ENCODE peak calls at places on chromosomes 5 and 9, in ten cellular contexts. One of them, this sample, is unnamed.
A peak's percentile ranks its signal among the peaks of the same experiment; 100 is the strongest.

GRCh38 chr9:1639166-1639565 is 376.0 kb upstream of the SMARCA2 start:
- DNase-seq in neural progenitor cell: no peak
- DNase-seq in GM23248: no peak
- DNase-seq in right lobe of liver: no peak
- DNase-seq in PC-9: no peak
- DNase-seq in aorta: no peak
- DNase-seq in effector memory CD4-positive, alpha-beta T cell: no peak
- DNase-seq in SJSA1: no peak
- DNase-seq in osteoblast: no peak
- DNase-seq in hepatocyte: no peak
- DNase-seq in this sample: no peak

GRCh38 chr9:128190013-128190412 is 1.4 kb downstream of the CIZ1 start:
- DNase-seq in neural progenitor cell: no peak
- DNase-seq in GM23248: no peak
- DNase-seq in right lobe of liver: no peak
- DNase-seq in PC-9: no peak
- DNase-seq in aorta: no peak
- DNase-seq in effector memory CD4-positive, alpha-beta T cell: no peak
- DNase-seq in SJSA1: no peak
- DNase-seq in osteoblast: peak; percentile 59
- DNase-seq in hepatocyte: no peak
- DNase-seq in this sample: no peak

GRCh38 chr5:167261309-167262100 is 1029.9 kb upstream of the WWC1 start:
- DNase-seq in neural progenitor cell: peak; percentile 21
- DNase-seq in GM23248: peak; percentile 32
- DNase-seq in right lobe of liver: no peak
- DNase-seq in PC-9: no peak
- DNase-seq in aorta: no peak
- DNase-seq in effector memory CD4-positive, alpha-beta T cell: no peak
- DNase-seq in SJSA1: no peak
- DNase-seq in osteoblast: no peak
- DNase-seq in hepatocyte: no peak
- DNase-seq in this sample: no peak

GRCh38 chr9:137672907-137673791 is 54.3 kb downstream of the EHMT1 start:
- DNase-seq in neural progenitor cell: peak; percentile 77
- DNase-seq in GM23248: peak; percentile 86
- DNase-seq in right lobe of liver: no peak
- DNase-seq in PC-9: peak; percentile 39
- DNase-seq in aorta: no peak
- DNase-seq in effector memory CD4-positive, alpha-beta T cell: peak; percentile 29
- DNase-seq in SJSA1: no peak
- DNase-seq in osteoblast: peak; percentile 95
- DNase-seq in hepatocyte: peak; percentile 85
- DNase-seq in this sample: peak; percentile 56

GRCh38 chr5:134410822-134411221 is 859 bp downstream of the CDKN2AIPNL start:
- DNase-seq in neural progenitor cell: peak; percentile 32
- DNase-seq in GM23248: no peak
- DNase-seq in right lobe of liver: no peak
- DNase-seq in PC-9: no peak
- DNase-seq in aorta: no peak
- DNase-seq in effector memory CD4-positive, alpha-beta T cell: no peak
- DNase-seq in SJSA1: no peak
- DNase-seq in osteoblast: no peak
- DNase-seq in hepatocyte: no peak
- DNase-seq in this sample: no peak

GRCh38 chr9:755454-756381 is 85.8 kb upstream of the DMRT1 start:
- DNase-seq in neural progenitor cell: no peak
- DNase-seq in GM23248: peak; percentile 89
- DNase-seq in right lobe of liver: no peak
- DNase-seq in PC-9: peak; percentile 8
- DNase-seq in aorta: no peak
- DNase-seq in effector memory CD4-positive, alpha-beta T cell: no peak
- DNase-seq in SJSA1: peak; percentile 47
- DNase-seq in osteoblast: peak; percentile 92
- DNase-seq in hepatocyte: peak; percentile 24
- DNase-seq in this sample: peak; percentile 79

GRCh38 chr9:123251324-123251723 is 17.1 kb downstream of the STRBP start:
- DNase-seq in neural progenitor cell: no peak
- DNase-seq in GM23248: no peak
- DNase-seq in right lobe of liver: no peak
- DNase-seq in PC-9: no peak
- DNase-seq in aorta: no peak
- DNase-seq in effector memory CD4-positive, alpha-beta T cell: no peak
- DNase-seq in SJSA1: no peak
- DNase-seq in osteoblast: no peak
- DNase-seq in hepatocyte: peak; percentile 37
- DNase-seq in this sample: no peak

GRCh38 chr5:61617995-61618525 is 286.0 kb downstream of the ZSWIM6 start:
- DNase-seq in neural progenitor cell: no peak
- DNase-seq in GM23248: no peak
- DNase-seq in right lobe of liver: no peak
- DNase-seq in PC-9: no peak
- DNase-seq in aorta: no peak
- DNase-seq in effector memory CD4-positive, alpha-beta T cell: no peak
- DNase-seq in SJSA1: no peak
- DNase-seq in osteoblast: no peak
- DNase-seq in hepatocyte: no peak
- DNase-seq in this sample: no peak

DNA sequence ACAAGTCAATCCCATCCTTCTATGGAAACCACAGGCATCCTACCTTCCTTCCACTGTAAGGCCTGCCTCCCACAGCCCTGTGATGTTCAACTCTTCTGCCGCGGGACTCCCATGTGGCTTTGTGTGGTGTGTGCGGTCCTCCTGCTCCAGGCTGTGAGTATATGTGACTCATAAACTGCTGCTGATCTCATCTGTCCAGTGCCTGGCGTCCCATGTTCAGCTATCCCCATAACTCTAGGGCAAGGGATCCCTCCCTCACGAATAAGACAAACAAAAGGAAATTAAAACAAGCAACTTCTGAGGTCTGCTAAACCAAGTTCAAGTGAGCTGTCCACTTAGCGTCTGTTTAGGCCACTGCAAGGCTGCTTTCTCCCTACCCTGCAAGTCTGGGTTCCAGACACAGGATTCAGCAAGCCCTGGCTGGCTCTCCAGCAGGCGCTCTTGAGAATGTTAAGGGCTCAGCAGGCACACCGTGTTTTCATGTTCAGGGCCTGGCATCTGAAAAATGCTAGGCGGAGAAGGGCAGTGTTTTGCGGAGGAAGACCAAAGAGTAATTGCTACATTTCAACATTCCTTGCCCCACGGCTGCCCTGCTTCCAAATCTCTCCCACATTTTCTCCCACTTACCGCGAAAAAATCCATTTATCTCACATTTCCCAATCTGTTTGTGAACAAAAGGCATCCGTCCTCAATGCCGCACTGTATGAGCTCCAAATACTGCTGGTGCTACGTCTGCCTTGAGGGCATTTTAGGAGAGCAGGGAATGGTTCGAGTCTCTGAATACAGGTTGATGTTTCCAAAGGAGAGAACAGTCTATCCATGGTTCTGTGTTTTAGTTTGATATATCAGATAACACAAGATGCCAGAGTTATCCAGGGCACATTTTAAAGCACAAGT is 280.2 kb downstream of the SEMA5A start:
- DNase-seq in neural progenitor cell: peak; percentile 11
- DNase-seq in GM23248: peak; percentile 92
- DNase-seq in right lobe of liver: no peak
- DNase-seq in PC-9: no peak
- DNase-seq in aorta: peak; percentile 47
- DNase-seq in effector memory CD4-positive, alpha-beta T cell: no peak
- DNase-seq in SJSA1: peak; percentile 99
- DNase-seq in osteoblast: peak; percentile 85
- DNase-seq in hepatocyte: peak; percentile 53
- DNase-seq in this sample: no peak
- H3K4me3 ChIP-seq in neural progenitor cell: no peak overlapping the region
- H3K4me3 ChIP-seq in GM23248: peak overlapping the region; percentile 48
- H3K4me3 ChIP-seq in right lobe of liver: no peak overlapping the region
- H3K4me3 ChIP-seq in PC-9: no peak overlapping the region
- H3K4me3 ChIP-seq in aorta: no peak overlapping the region
- H3K4me3 ChIP-seq in effector memory CD4-positive, alpha-beta T cell: no peak overlapping the region
- H3K4me3 ChIP-seq in SJSA1: no peak overlapping the region
- H3K4me3 ChIP-seq in osteoblast: peak overlapping the region; percentile 59
- H3K4me3 ChIP-seq in hepatocyte: no peak overlapping the region
- H3K4me3 ChIP-seq in this sample: no peak overlapping the region

DNA sequence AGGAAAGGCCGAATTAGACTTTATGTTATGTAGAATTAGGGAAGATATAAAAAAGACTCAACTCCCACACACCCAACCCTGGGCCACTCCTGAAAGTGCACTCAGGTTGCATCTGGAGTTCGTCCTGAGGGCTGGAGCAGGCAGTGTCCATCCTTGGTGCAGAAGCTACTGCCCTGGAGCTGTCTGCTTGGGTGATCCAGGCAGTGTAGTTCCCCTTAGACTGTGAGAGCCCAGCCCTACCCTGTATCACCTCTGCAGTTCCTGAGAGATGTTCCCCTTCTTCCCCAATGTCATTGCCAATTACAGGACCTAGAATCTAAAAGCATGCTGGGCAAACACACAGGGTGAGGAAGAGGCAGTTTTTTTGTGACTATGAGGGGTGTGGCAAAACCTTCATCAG is 368.3 kb upstream of the ST8SIA4 start:
- DNase-seq in neural progenitor cell: no peak
- DNase-seq in GM23248: no peak
- DNase-seq in right lobe of liver: no peak
- DNase-seq in PC-9: no peak
- DNase-seq in aorta: no peak
- DNase-seq in effector memory CD4-positive, alpha-beta T cell: no peak
- DNase-seq in SJSA1: no peak
- DNase-seq in osteoblast: no peak
- DNase-seq in hepatocyte: no peak
- DNase-seq in this sample: no peak
- H3K27ac ChIP-seq in neural progenitor cell: no peak overlapping the region
- H3K27ac ChIP-seq in GM23248: no peak overlapping the region
- H3K27ac ChIP-seq in right lobe of liver: no peak overlapping the region
- H3K27ac ChIP-seq in PC-9: no peak overlapping the region
- H3K27ac ChIP-seq in aorta: no peak overlapping the region
- H3K27ac ChIP-seq in effector memory CD4-positive, alpha-beta T cell: no peak overlapping the region
- H3K27ac ChIP-seq in SJSA1: no peak overlapping the region
- H3K27ac ChIP-seq in osteoblast: no peak overlapping the region
- H3K27ac ChIP-seq in hepatocyte: no peak overlapping the region
- H3K27ac ChIP-seq in this sample: no peak overlapping the region

GRCh38 chr9:97933573-97933972 is 4.4 kb downstream of the HEMGN start:
- DNase-seq in neural progenitor cell: no peak
- DNase-seq in GM23248: no peak
- DNase-seq in right lobe of liver: no peak
- DNase-seq in PC-9: no peak
- DNase-seq in aorta: no peak
- DNase-seq in effector memory CD4-positive, alpha-beta T cell: no peak
- DNase-seq in SJSA1: no peak
- DNase-seq in osteoblast: peak; percentile 34
- DNase-seq in hepatocyte: no peak
- DNase-seq in this sample: no peak

GRCh38 chr9:97934321-97935115 is 3.5 kb downstream of the HEMGN start:
- DNase-seq in neural progenitor cell: peak; percentile 13
- DNase-seq in GM23248: peak; percentile 10
- DNase-seq in right lobe of liver: no peak
- DNase-seq in PC-9: no peak
- DNase-seq in aorta: no peak
- DNase-seq in effector memory CD4-positive, alpha-beta T cell: no peak
- DNase-seq in SJSA1: no peak
- DNase-seq in osteoblast: peak; percentile 44
- DNase-seq in hepatocyte: no peak
- DNase-seq in this sample: no peak

GRCh38 chr9:97928968-97929604 is 6.8 kb upstream of the TRMO start:
- DNase-seq in neural progenitor cell: no peak
- DNase-seq in GM23248: no peak
- DNase-seq in right lobe of liver: no peak
- DNase-seq in PC-9: no peak
- DNase-seq in aorta: no peak
- DNase-seq in effector memory CD4-positive, alpha-beta T cell: no peak
- DNase-seq in SJSA1: no peak
- DNase-seq in osteoblast: no peak
- DNase-seq in hepatocyte: no peak
- DNase-seq in this sample: no peak

GRCh38 chr9:97935291-97935690 is 2.7 kb downstream of the HEMGN start:
- DNase-seq in neural progenitor cell: no peak
- DNase-seq in GM23248: no peak
- DNase-seq in right lobe of liver: no peak
- DNase-seq in PC-9: no peak
- DNase-seq in aorta: no peak
- DNase-seq in effector memory CD4-positive, alpha-beta T cell: no peak
- DNase-seq in SJSA1: no peak
- DNase-seq in osteoblast: peak; percentile 8
- DNase-seq in hepatocyte: no peak
- DNase-seq in this sample: no peak

GRCh38 chr9:97930972-97931371 is 7.0 kb downstream of the HEMGN start:
- DNase-seq in neural progenitor cell: no peak
- DNase-seq in GM23248: no peak
- DNase-seq in right lobe of liver: no peak
- DNase-seq in PC-9: no peak
- DNase-seq in aorta: no peak
- DNase-seq in effector memory CD4-positive, alpha-beta T cell: no peak
- DNase-seq in SJSA1: no peak
- DNase-seq in osteoblast: no peak
- DNase-seq in hepatocyte: no peak
- DNase-seq in this sample: no peak
- H3K4me3 ChIP-seq in neural progenitor cell: no peak overlapping the region
- H3K4me3 ChIP-seq in GM23248: no peak overlapping the region
- H3K4me3 ChIP-seq in right lobe of liver: no peak overlapping the region
- H3K4me3 ChIP-seq in PC-9: no peak overlapping the region
- H3K4me3 ChIP-seq in aorta: no peak overlapping the region
- H3K4me3 ChIP-seq in effector memory CD4-positive, alpha-beta T cell: no peak overlapping the region
- H3K4me3 ChIP-seq in SJSA1: no peak overlapping the region
- H3K4me3 ChIP-seq in osteoblast: no peak overlapping the region
- H3K4me3 ChIP-seq in hepatocyte: no peak overlapping the region
- H3K4me3 ChIP-seq in this sample: no peak overlapping the region

DNA sequence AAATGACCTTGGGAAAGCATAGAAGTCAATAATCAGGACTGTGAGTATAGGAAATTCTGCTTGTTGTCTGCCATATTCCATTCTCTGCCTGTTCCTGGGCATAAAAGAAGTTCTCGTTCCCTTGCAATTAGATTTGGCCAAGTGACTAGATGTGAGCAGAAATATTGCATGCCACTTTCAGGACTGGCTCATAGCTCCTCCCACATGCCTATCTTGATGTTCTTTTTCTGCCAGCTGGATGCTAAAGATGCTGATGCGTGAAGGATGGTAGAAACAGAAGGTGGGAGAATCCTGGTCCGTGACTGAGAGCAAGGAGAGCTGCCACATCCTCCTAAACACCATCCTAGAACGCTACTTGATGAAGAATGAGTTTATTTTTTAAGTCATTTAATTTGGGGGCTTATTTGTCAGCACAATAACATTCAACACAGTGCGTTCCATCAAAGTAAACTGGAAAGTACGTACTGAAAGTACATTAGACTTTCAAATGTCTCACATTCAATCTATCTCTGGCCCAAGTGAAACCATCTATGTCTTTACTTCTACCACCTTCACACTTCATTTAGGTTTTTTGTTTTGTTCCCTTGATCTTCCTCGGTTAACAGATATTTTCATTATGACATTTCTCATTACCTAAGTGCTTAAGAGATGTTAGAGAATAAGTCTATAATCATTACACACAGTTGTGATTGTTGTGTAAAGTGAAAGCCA is 648.5 kb downstream of the RAB3C start:
- DNase-seq in neural progenitor cell: peak; percentile 31
- DNase-seq in GM23248: no peak
- DNase-seq in right lobe of liver: no peak
- DNase-seq in PC-9: no peak
- DNase-seq in aorta: no peak
- DNase-seq in effector memory CD4-positive, alpha-beta T cell: no peak
- DNase-seq in SJSA1: no peak
- DNase-seq in osteoblast: no peak
- DNase-seq in hepatocyte: no peak
- DNase-seq in this sample: no peak
- H3K27ac ChIP-seq in neural progenitor cell: no peak overlapping the region
- H3K27ac ChIP-seq in GM23248: no peak overlapping the region
- H3K27ac ChIP-seq in right lobe of liver: no peak overlapping the region
- H3K27ac ChIP-seq in PC-9: no peak overlapping the region
- H3K27ac ChIP-seq in aorta: no peak overlapping the region
- H3K27ac ChIP-seq in effector memory CD4-positive, alpha-beta T cell: no peak overlapping the region
- H3K27ac ChIP-seq in SJSA1: no peak overlapping the region
- H3K27ac ChIP-seq in osteoblast: no peak overlapping the region
- H3K27ac ChIP-seq in hepatocyte: no peak overlapping the region
- H3K27ac ChIP-seq in this sample: no peak overlapping the region

This sample was measured in SJCRH30.